ENCODE peak calls at places on chromosomes 7 and 10, in eight cellular contexts. Z is GM23338; O is activated CD8-positive, alpha-beta memory T cell treated with anti-CD3 and anti-CD28 coated beads, Interleukin-2, amount 10 ng/mL, durations not matched to agents 7 days and 5 days; C is GM20000; B is tibial nerve; Y is stimulated activated CD8-positive, alpha-beta memory T cell treated with anti-CD3 and anti-CD28 coated beads, Interleukin-4, amount 100 ng/mL, for 24 hours; Q is putamen; L is NCI-H748 treated with DMSO at 0.1 percent for 48 hours. G is an unnamed sample.

GRCh38 chr7:98357751-98358161 is 43.1 kb downstream of the BAIAP2L1 start:
- DNase-seq in Z (no peak), O (no peak), C (no peak), B (no peak), Y (no peak), Q (no peak), L (no peak), G (no peak)

GRCh38 chr7:106793015-106793651 is 71.9 kb upstream of the PIK3CG start:
- DNase-seq in Z (peak; percentile 68), O (no peak), C (peak; percentile 41), B (no peak), Y (no peak), Q (no peak), L (peak; percentile 46), G (no peak)

GRCh38 chr7:139620676-139621344 is 97.3 kb downstream of the CLEC2L start:
- DNase-seq in Z (peak; percentile 82), O (peak; percentile 69), C (peak; percentile 52), B (peak; percentile 15), Y (peak; percentile 43), Q (no peak), L (peak; percentile 39), G (no peak)

GRCh38 chr10:113576853-113577252 is 24.0 kb downstream of the HABP2 start:
- DNase-seq in Z (peak; percentile 60), O (no peak), C (no peak), B (no peak), Y (no peak), Q (no peak), L (no peak), G (no peak)

GRCh38 chr7:44555350-44555749 is 14.2 kb upstream of the NPC1L1 start:
- DNase-seq in Z (no peak), O (no peak), C (no peak), B (no peak), Y (no peak), Q (no peak), L (no peak), G (no peak)

GRCh38 chr10:59099536-59099935 is 76.9 kb upstream of the PHYHIPL start:
- DNase-seq in Z (no peak), O (no peak), C (no peak), B (no peak), Y (no peak), Q (no peak), L (peak; percentile 1), G (no peak)

GRCh38 chr7:74657692-74658170 is at the start of gene GTF2I:
- DNase-seq in Z (no peak), O (no peak), C (no peak), B (no peak), Y (no peak), Q (no peak), L (no peak), G (peak; percentile 88)

GRCh38 chr7:33722383-33723096 is 182.8 kb upstream of the BMPER start:
- DNase-seq in Z (no peak), O (no peak), C (no peak), B (no peak), Y (no peak), Q (no peak), L (no peak), G (peak; percentile 89)

GRCh38 chr10:122861724-122862161 is 16.1 kb upstream of the CUZD1 start:
- DNase-seq in Z (no peak), O (no peak), C (no peak), B (no peak), Y (no peak), Q (no peak), L (no peak), G (no peak)

GRCh38 chr7:34061175-34061574 is 155.8 kb downstream of the BMPER start:
- DNase-seq in Z (no peak), O (no peak), C (no peak), B (no peak), Y (no peak), Q (no peak), L (no peak), G (no peak)

G was measured in osteocyte.